ENCODE peak calls at places on chromosomes 5 and 9, in eight cellular contexts. J is endothelial cell of umbilical vein, W is cardiac muscle cell, P is aorta, B is neuronal stem cell, N is SJSA1, D is GM12865, X is adipocyte. Z is an unnamed sample.

GRCh38 chr9:99819484-99820329 is 2.0 kb upstream of the NR4A3 start:
- DNase-seq in J (peak), W (peak), P (peak), B (peak), N (peak), D (peak), X (peak), Z (peak)

GRCh38 chr5:172904643-172905345 is 54.4 kb upstream of the RPL26L1 start:
- DNase-seq in J (peak), W (peak), P (peak), B (no peak), N (peak), D (no peak), X (peak), Z (peak)

GRCh38 chr5:131022811-131023210 is 142.2 kb downstream of the HINT1 start:
- DNase-seq in J (no peak), W (no peak), P (no peak), B (no peak), N (no peak), D (no peak), X (peak), Z (no peak)

GRCh38 chr9:123053711-123054110 is 20.2 kb downstream of the GPR21 start:
- DNase-seq in J (peak), W (no peak), P (no peak), B (no peak), N (no peak), D (no peak), X (no peak), Z (no peak)

GRCh38 chr5:30392897-30393296 is 800.6 kb upstream of the CDH6 start:
- DNase-seq in J (no peak), W (no peak), P (no peak), B (no peak), N (no peak), D (no peak), X (no peak), Z (no peak)

GRCh38 chr9:135081731-135082130 is 5.7 kb upstream of the OLFM1 start:
- DNase-seq in J (no peak), W (no peak), P (peak), B (no peak), N (no peak), D (no peak), X (no peak), Z (peak)

GRCh38 chr9:120985759-120986353 is 59.3 kb upstream of the TRAF1 start:
- DNase-seq in J (peak), W (peak), P (no peak), B (peak), N (peak), D (peak), X (peak), Z (no peak)

GRCh38 chr9:124438091-124438490 is 12.2 kb upstream of the ADGRD2 start:
- DNase-seq in J (no peak), W (no peak), P (no peak), B (no peak), N (no peak), D (no peak), X (no peak), Z (no peak)

GRCh38 chr5:6143523-6143922 is 234.8 kb downstream of the MED10 start:
- DNase-seq in J (no peak), W (no peak), P (no peak), B (no peak), N (no peak), D (no peak), X (no peak), Z (no peak)

GRCh38 chr5:129410488-129410887 is 49.6 kb upstream of the ADAMTS19 start:
- DNase-seq in J (no peak), W (no peak), P (no peak), B (peak), N (no peak), D (no peak), X (peak), Z (no peak)

GRCh38 chr5:129405222-129405621 is 54.9 kb upstream of the ADAMTS19 start:
- DNase-seq in J (no peak), W (no peak), P (no peak), B (no peak), N (no peak), D (no peak), X (no peak), Z (no peak)

GRCh38 chr5:129400395-129400983 is 59.6 kb upstream of the ADAMTS19 start:
- DNase-seq in J (peak), W (peak), P (no peak), B (no peak), N (no peak), D (no peak), X (peak), Z (no peak)

DNA sequence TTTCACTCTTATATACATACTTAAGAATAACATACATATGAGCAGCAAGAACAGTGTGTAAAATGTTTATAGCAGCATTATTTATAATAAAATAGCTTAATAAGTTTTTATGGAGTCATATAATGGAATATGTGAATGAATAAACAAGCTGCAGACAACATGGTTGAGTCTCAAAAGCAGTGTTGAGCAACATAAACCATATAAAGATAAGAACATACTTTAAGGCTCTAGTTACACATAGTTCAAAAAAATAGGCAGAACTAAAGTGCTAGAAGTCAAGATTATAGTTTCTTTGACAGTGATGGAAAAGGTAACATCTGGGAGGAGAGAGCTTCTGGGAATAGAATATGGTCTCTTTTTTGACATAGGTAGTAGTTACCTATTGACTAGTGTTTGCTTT is 53.7 kb upstream of the ADAMTS19 start:
- DNase-seq in J (no peak), W (peak), P (no peak), B (no peak), N (no peak), D (no peak), X (peak), Z (no peak)
- H3K4me3 ChIP-seq in J (no peak), W (no peak), P (no peak), B (no peak), N (no peak), D (no peak), X (no peak), Z (no peak)

DNA sequence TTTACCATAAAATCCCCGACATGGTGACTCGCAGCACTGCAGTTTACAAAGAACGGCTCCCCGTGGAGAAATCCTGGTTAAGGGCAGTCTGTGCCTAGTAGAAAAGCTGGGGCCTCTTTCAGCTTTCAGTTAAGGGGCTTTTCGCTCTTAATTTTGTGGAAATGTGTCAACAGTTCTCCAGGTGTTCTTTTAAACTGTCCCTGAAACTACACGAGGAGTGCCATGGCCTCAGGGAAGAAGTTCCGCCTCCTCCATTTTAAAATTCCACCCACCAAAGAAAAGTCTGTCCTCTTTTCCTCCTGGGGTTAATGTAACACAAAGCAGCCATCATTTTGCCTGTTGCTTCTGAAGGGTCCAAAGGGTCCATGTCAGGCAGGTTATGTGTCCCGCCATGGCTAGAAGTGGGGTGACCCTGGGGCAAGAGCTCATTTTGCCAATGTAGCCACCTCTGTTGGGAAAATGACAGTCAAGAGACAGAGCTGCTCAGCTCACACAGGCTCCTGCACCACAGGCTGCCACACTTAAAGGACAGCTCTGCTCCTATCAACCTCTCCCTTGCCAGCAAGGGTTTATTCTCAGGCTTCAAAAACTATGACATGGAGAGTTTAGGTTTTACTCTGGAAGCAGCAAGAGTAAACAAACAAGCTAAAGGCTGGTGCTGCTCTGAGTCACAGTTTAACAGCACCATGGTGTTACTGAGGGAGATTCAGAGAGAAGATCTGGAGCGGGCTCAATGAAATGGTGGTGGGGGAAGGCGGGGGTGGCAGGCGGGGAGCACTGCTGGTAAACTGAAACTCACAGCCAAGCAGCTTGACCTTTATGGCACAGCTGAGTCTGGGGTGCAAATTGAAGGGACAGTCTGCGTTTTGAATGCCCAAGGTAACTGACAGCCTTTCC is 3.2 kb downstream of the WHRN start:
- DNase-seq in J (no peak), W (no peak), P (no peak), B (peak), N (peak), D (no peak), X (peak), Z (no peak)
- H3K4me3 ChIP-seq in J (no peak), W (peak), P (no peak), B (peak), N (no peak), D (no peak), X (no peak), Z (no peak)

GRCh38 chr5:180008433-180008832 is 63.1 kb downstream of the RNF130 start:
- DNase-seq in J (no peak), W (no peak), P (no peak), B (no peak), N (no peak), D (no peak), X (no peak), Z (no peak)
- H3K4me3 ChIP-seq in J (no peak), W (no peak), P (no peak), B (no peak), N (no peak), D (no peak), X (no peak), Z (no peak)

GRCh38 chr9:136688274-136689107 is 1.2 kb upstream of the AGPAT2 start:
- DNase-seq in J (no peak), W (no peak), P (no peak), B (no peak), N (no peak), D (peak), X (no peak), Z (no peak)
- H3K4me3 ChIP-seq in J (no peak), W (no peak), P (no peak), B (no peak), N (no peak), D (peak), X (no peak), Z (no peak)

DNA sequence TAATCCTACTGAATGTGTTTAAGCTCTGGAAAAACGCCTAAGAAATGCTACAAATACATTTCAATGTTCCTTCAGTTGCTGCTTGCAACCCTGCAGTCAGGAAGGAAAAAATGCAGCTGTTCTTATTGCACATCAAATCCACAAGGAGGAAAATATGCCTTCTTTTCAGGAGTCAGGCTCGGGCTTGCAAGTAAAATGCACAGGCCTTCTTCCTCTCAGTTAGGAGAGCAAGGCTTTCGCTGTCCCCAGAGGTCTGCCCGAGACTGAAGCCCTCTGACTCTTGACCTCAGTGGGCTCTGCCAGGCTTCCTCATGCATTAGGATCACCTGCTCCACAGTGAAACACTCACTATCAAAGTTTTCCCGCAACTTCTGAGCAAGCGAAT is 909 bp upstream of the SHC3 start:
- DNase-seq in J (no peak), W (peak), P (no peak), B (no peak), N (no peak), D (no peak), X (peak), Z (no peak)
- H3K4me3 ChIP-seq in J (peak), W (peak), P (peak), B (peak), N (peak), D (no peak), X (peak), Z (peak)

GRCh38 chr5:140115186-140115500 is 1.2 kb downstream of the PURA start:
- DNase-seq in J (no peak), W (no peak), P (no peak), B (no peak), N (no peak), D (no peak), X (no peak), Z (no peak)
- H3K4me3 ChIP-seq in J (peak), W (peak), P (peak), B (peak), N (peak), D (peak), X (peak), Z (peak)